ENCODE peak calls at places on chromosomes 7 and 10, in six cellular contexts. F, T, N, M, S and Z are unnamed samples.

GRCh38 chr10:5596611-5597341 is 69.6 kb downstream of the ASB13 start:
- DNase-seq in F (no peak), T (no peak), N (no peak), M (no peak), S (no peak), Z (no peak)

GRCh38 chr7:17661982-17662585 is 278.2 kb downstream of the SNX13 start:
- DNase-seq in F (no peak), T (no peak), N (no peak), M (no peak), S (no peak), Z (no peak)

GRCh38 chr10:89852872-89853271 is 151.5 kb downstream of the KIF20B start:
- DNase-seq in F (no peak), T (no peak), N (no peak), M (no peak), S (no peak), Z (no peak)

GRCh38 chr10:127234306-127234800 is 38.0 kb upstream of the INSYN2A start:
- DNase-seq in F (no peak), T (no peak), N (no peak), M (no peak), S (no peak), Z (no peak)

GRCh38 chr10:10160821-10161312 is 856.8 kb upstream of the CELF2 start:
- DNase-seq in F (no peak), T (no peak), N (no peak), M (no peak), S (no peak), Z (no peak)

GRCh38 chr7:125149151-125149550 is 219.5 kb upstream of the POT1 start:
- DNase-seq in F (no peak), T (no peak), N (no peak), M (no peak), S (no peak), Z (peak)

GRCh38 chr7:106116162-106116704 is 4.1 kb upstream of the SYPL1 start:
- DNase-seq in F (no peak), T (no peak), N (no peak), M (no peak), S (no peak), Z (no peak)

GRCh38 chr10:1824928-1825327 is 87.6 kb upstream of the ADARB2 start:
- DNase-seq in F (no peak), T (no peak), N (no peak), M (no peak), S (no peak), Z (no peak)

GRCh38 chr10:129843702-129844101 is 120.4 kb downstream of the EBF3 start:
- DNase-seq in F (no peak), T (no peak), N (no peak), M (no peak), S (no peak), Z (no peak)

GRCh38 chr10:96374639-96374984 is 15.8 kb upstream of the OPALIN start:
- DNase-seq in F (no peak), T (no peak), N (peak), M (peak), S (no peak), Z (no peak)

GRCh38 chr7:75572814-75573213 is 80.7 kb downstream of the SPDYE5 start:
- DNase-seq in F (no peak), T (no peak), N (no peak), M (no peak), S (no peak), Z (no peak)

GRCh38 chr10:42932735-42933453 is 144.0 kb upstream of the RET start:
- DNase-seq in F (no peak), T (no peak), N (peak), M (peak), S (no peak), Z (no peak)

GRCh38 chr7:11533229-11533820 is 298.7 kb downstream of the THSD7A start:
- DNase-seq in F (no peak), T (no peak), N (no peak), M (no peak), S (no peak), Z (peak)

GRCh38 chr10:78301481-78301880 is 267.8 kb downstream of the RPS24 start:
- DNase-seq in F (no peak), T (no peak), N (no peak), M (no peak), S (no peak), Z (no peak)

GRCh38 chr7:159108491-159108890 is 36.2 kb downstream of the VIPR2 start:
- DNase-seq in F (no peak), T (no peak), N (no peak), M (no peak), S (no peak), Z (no peak)

GRCh38 chr7:106947244-106947728 is 82.2 kb downstream of the PIK3CG start:
- DNase-seq in F (peak), T (no peak), N (peak), M (peak), S (peak), Z (peak)

GRCh38 chr7:149682038-149682437 is 91.3 kb downstream of the ZNF467 start:
- DNase-seq in F (no peak), T (no peak), N (no peak), M (no peak), S (no peak), Z (no peak)

GRCh38 chr10:103876155-103876554 is 20.8 kb upstream of the SH3PXD2A start:
- DNase-seq in F (no peak), T (no peak), N (no peak), M (no peak), S (no peak), Z (no peak)

GRCh38 chr7:132161231-132161915 is 414.9 kb downstream of the PLXNA4 start:
- DNase-seq in F (no peak), T (no peak), N (no peak), M (no peak), S (no peak), Z (peak)

GRCh38 chr7:103540986-103541385 is 95.0 kb upstream of the SLC26A5 start:
- DNase-seq in F (no peak), T (no peak), N (no peak), M (no peak), S (no peak), Z (peak)

GRCh38 chr7:138170959-138171703 is 94.9 kb downstream of the AKR1D1 start:
- DNase-seq in F (no peak), T (peak), N (no peak), M (no peak), S (no peak), Z (no peak)

GRCh38 chr7:4147931-4148620 is 534.0 kb upstream of the FOXK1 start:
- DNase-seq in F (no peak), T (no peak), N (no peak), M (no peak), S (no peak), Z (no peak)

GRCh38 chr10:113775681-113776294 is 24.3 kb downstream of the PLEKHS1 start:
- DNase-seq in F (no peak), T (no peak), N (no peak), M (no peak), S (no peak), Z (no peak)

GRCh38 chr7:149624006-149624405 is 126.4 kb upstream of the ZNF746 start:
- DNase-seq in F (no peak), T (no peak), N (peak), M (no peak), S (peak), Z (peak)

GRCh38 chr7:134959810-134960209 is 26.5 kb upstream of the AGBL3 start:
- DNase-seq in F (no peak), T (no peak), N (no peak), M (no peak), S (no peak), Z (no peak)

GRCh38 chr7:121038717-121039509 is 50.4 kb downstream of the CPED1 start:
- DNase-seq in F (no peak), T (no peak), N (no peak), M (peak), S (no peak), Z (no peak)

GRCh38 chr7:93799750-93800357 is 90.7 kb downstream of the TFPI2 start:
- DNase-seq in F (no peak), T (no peak), N (no peak), M (no peak), S (peak), Z (peak)

GRCh38 chr7:108484137-108484536 is 27.9 kb upstream of the NRCAM start:
- DNase-seq in F (no peak), T (no peak), N (no peak), M (no peak), S (no peak), Z (no peak)

GRCh38 chr7:108488902-108489538 is 32.8 kb upstream of the NRCAM start:
- DNase-seq in F (no peak), T (no peak), N (no peak), M (no peak), S (peak), Z (peak)

GRCh38 chr7:108486291-108486966 is 30.2 kb upstream of the NRCAM start:
- DNase-seq in F (no peak), T (no peak), N (no peak), M (no peak), S (no peak), Z (peak)
- TF ChIP-seq MAX in F (no peak), T (no peak), N (no peak), M (no peak), S (no peak), Z (no peak)

GRCh38 chr10:128710795-128711183 is 584.6 kb upstream of the MKI67 start:
- DNase-seq in F (no peak), T (no peak), N (no peak), M (no peak), S (no peak), Z (no peak)
- TF ChIP-seq MAX in F (no peak), T (no peak), N (no peak), M (no peak), S (no peak), Z (no peak)

GRCh38 chr10:71795248-71795647 is 21.9 kb upstream of the VSIR start:
- DNase-seq in F (no peak), T (no peak), N (peak), M (peak), S (no peak), Z (peak)
- TF ChIP-seq MAX in F (no peak), T (no peak), N (no peak), M (no peak), S (no peak), Z (no peak)

GRCh38 chr10:112512294-112512693 is 65.3 kb downstream of the VTI1A start:
- DNase-seq in F (no peak), T (no peak), N (no peak), M (no peak), S (no peak), Z (no peak)

GRCh38 chr10:112509558-112510299 is 62.7 kb downstream of the VTI1A start:
- DNase-seq in F (no peak), T (no peak), N (no peak), M (no peak), S (no peak), Z (no peak)

GRCh38 chr10:112515126-112515525 is 68.1 kb downstream of the VTI1A start:
- DNase-seq in F (no peak), T (no peak), N (no peak), M (no peak), S (no peak), Z (no peak)

GRCh38 chr10:112507988-112508387 is 61.0 kb downstream of the VTI1A start:
- DNase-seq in F (no peak), T (no peak), N (no peak), M (no peak), S (no peak), Z (peak)

GRCh38 chr10:112510384-112510783 is 63.4 kb downstream of the VTI1A start:
- DNase-seq in F (no peak), T (no peak), N (no peak), M (no peak), S (no peak), Z (no peak)
- TF ChIP-seq MAX in F (no peak), T (no peak), N (no peak), M (no peak), S (no peak), Z (no peak)

GRCh38 chr10:99694171-99694570 is 34.9 kb downstream of the ENTPD7 start:
- DNase-seq in F (no peak), T (no peak), N (no peak), M (no peak), S (no peak), Z (no peak)

GRCh38 chr10:99685232-99686041 is 26.1 kb downstream of the ENTPD7 start:
- DNase-seq in F (no peak), T (peak), N (no peak), M (no peak), S (no peak), Z (peak)

DNA sequence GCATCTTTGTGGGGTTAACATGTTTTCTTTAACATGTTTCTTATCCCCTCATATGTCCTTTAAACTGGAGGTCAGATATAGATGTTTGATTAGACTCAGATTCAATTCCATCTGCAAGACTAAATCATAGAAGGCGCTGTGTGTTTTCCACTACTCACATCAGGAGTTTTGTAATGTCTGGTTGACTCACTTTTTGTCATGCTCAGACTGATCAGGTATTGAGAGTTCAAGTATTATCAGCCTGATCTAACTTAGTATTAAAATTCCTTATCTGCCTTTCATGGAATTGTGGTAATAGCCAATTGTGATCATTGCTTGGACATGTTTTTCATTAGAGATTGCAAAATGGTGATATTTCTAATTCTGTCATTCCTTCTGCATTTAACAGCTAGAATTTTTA is 30.2 kb downstream of the ENTPD7 start:
- DNase-seq in F (no peak), T (no peak), N (no peak), M (no peak), S (no peak), Z (no peak)
- TF ChIP-seq MAX in F (no peak), T (no peak), N (no peak), M (no peak), S (no peak), Z (no peak)

GRCh38 chr10:124685251-124685650 is 58.9 kb downstream of the FAM53B start:
- DNase-seq in F (no peak), T (no peak), N (no peak), M (no peak), S (no peak), Z (no peak)
- TF ChIP-seq MAX in F (no peak), T (no peak), N (no peak), M (no peak), S (no peak), Z (no peak)

GRCh38 chr7:47254081-47255006 is 327.6 kb downstream of the TNS3 start:
- DNase-seq in F (no peak), T (no peak), N (peak), M (peak), S (peak), Z (peak)

GRCh38 chr7:47255441-47255840 is 326.5 kb downstream of the TNS3 start:
- DNase-seq in F (no peak), T (no peak), N (no peak), M (no peak), S (no peak), Z (no peak)

GRCh38 chr7:47255007-47255406 is 326.9 kb downstream of the TNS3 start:
- DNase-seq in F (no peak), T (no peak), N (no peak), M (no peak), S (no peak), Z (no peak)

GRCh38 chr7:47252706-47253105 is 329.2 kb downstream of the TNS3 start:
- DNase-seq in F (no peak), T (no peak), N (no peak), M (no peak), S (no peak), Z (no peak)

DNA sequence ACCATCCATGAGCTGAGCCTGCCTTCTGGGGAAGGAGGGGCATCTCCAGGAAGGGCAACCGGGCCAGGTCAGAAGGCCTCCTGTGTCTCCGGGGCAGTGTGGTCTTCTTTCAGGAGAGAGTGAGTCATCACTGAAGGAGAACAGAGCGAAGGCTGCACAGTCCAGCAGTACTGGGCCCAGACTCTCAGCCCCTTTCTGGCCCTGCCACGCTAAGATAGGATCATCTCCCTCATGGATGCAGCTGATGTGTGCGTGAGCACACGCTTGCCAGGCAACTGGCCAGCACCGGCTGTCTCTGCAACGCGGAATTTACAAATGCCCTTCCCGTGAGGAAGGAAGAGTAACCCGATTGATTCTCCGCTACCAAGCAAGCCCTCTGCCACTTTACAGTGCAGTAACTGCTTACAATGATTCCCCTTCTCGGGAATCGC is 328.2 kb downstream of the TNS3 start:
- DNase-seq in F (peak), T (no peak), N (no peak), M (peak), S (peak), Z (peak)
- TF ChIP-seq MAX in F (peak), T (no peak), N (no peak), M (no peak), S (peak), Z (no peak)

GRCh38 chr7:157473051-157473569 is 136.3 kb downstream of the DNAJB6 start:
- DNase-seq in F (no peak), T (no peak), N (no peak), M (no peak), S (no peak), Z (no peak)

GRCh38 chr7:157470699-157471098 is 133.9 kb downstream of the DNAJB6 start:
- DNase-seq in F (no peak), T (no peak), N (no peak), M (no peak), S (no peak), Z (no peak)

GRCh38 chr7:157472311-157473050 is 135.7 kb downstream of the DNAJB6 start:
- DNase-seq in F (no peak), T (no peak), N (no peak), M (no peak), S (no peak), Z (no peak)

GRCh38 chr7:157470017-157470322 is 133.2 kb downstream of the DNAJB6 start:
- DNase-seq in F (no peak), T (no peak), N (no peak), M (no peak), S (no peak), Z (no peak)

GRCh38 chr7:157471259-157472125 is 134.7 kb downstream of the DNAJB6 start:
- DNase-seq in F (no peak), T (no peak), N (no peak), M (no peak), S (no peak), Z (no peak)
- TF ChIP-seq MAX in F (no peak), T (no peak), N (no peak), M (no peak), S (no peak), Z (no peak)